ENCODE peak calls at places on chromosomes 6 and 20, in four cellular contexts. H is pancreas, I is nephron progenitor cell, A is lower lobe of right lung. T is an unnamed sample.

GRCh38 chr6:143157146-143157545 is 96.5 kb downstream of the AIG1 start:
- DNase-seq in H (no peak), I (no peak), A (no peak), T (peak; percentile 19)

GRCh38 chr6:131894735-131895424 is 56.3 kb downstream of the CCN2 start:
- DNase-seq in H (no peak), I (no peak), A (no peak), T (peak; percentile 56)

GRCh38 chr6:43951063-43951755 is 176.0 kb downstream of the MRPL14 start:
- DNase-seq in H (peak; percentile 79), I (peak; percentile 77), A (peak; percentile 67), T (peak; percentile 72)

GRCh38 chr20:38278150-38278549 is 17.6 kb upstream of the KIAA1755 start:
- DNase-seq in H (no peak), I (no peak), A (no peak), T (peak; percentile 100)

GRCh38 chr20:45341939-45342862 is 6.0 kb downstream of the SDC4 start:
- DNase-seq in H (peak; percentile 80), I (peak; percentile 48), A (peak; percentile 74), T (peak; percentile 75)

GRCh38 chr6:4313044-4313686 is 177.8 kb upstream of the ECI2 start:
- DNase-seq in H (peak; percentile 51), I (no peak), A (no peak), T (peak; percentile 74)

GRCh38 chr6:25883991-25884390 is 9.9 kb upstream of the SLC17A3 start:
- DNase-seq in H (no peak), I (no peak), A (no peak), T (no peak)

GRCh38 chr6:16802071-16802470 is 40.8 kb upstream of the ATXN1 start:
- DNase-seq in H (no peak), I (no peak), A (no peak), T (no peak)

GRCh38 chr20:59365611-59366284 is 65.3 kb downstream of the EDN3 start:
- DNase-seq in H (no peak), I (no peak), A (no peak), T (peak; percentile 100)

GRCh38 chr6:23137596-23137995 is 568.2 kb downstream of the HDGFL1 start:
- DNase-seq in H (no peak), I (no peak), A (no peak), T (no peak)

GRCh38 chr6:112827793-112828192 is 480.7 kb downstream of the RFPL4B start:
- DNase-seq in H (no peak), I (no peak), A (no peak), T (no peak)

GRCh38 chr6:21981235-21981833 is 315.5 kb downstream of the PRL start:
- DNase-seq in H (no peak), I (no peak), A (no peak), T (no peak)

GRCh38 chr6:24883618-24884017 is 52.1 kb downstream of the RIPOR2 start:
- DNase-seq in H (no peak), I (no peak), A (no peak), T (peak; percentile 42)

GRCh38 chr6:36118550-36119107 is 11.7 kb upstream of the MAPK13 start:
- DNase-seq in H (no peak), I (no peak), A (peak; percentile 67), T (no peak)

GRCh38 chr20:3727333-3728035 is 5.0 kb upstream of the HSPA12B start:
- DNase-seq in H (no peak), I (no peak), A (no peak), T (peak; percentile 28)

GRCh38 chr20:258963-259362 is 1.4 kb downstream of the DEFB132 start:
- DNase-seq in H (no peak), I (no peak), A (no peak), T (peak; percentile 31)

GRCh38 chr6:168985705-168986104 is 267.9 kb downstream of the THBS2 start:
- DNase-seq in H (no peak), I (no peak), A (no peak), T (no peak)

GRCh38 chr6:69162811-69163210 is 527.7 kb downstream of the ADGRB3 start:
- DNase-seq in H (no peak), I (no peak), A (no peak), T (no peak)

GRCh38 chr20:8790442-8791074 is 278.3 kb upstream of the PLCB4 start:
- DNase-seq in H (peak; percentile 46), I (peak; percentile 39), A (no peak), T (peak; percentile 63)

GRCh38 chr20:24672886-24673677 is 203.7 kb downstream of the SYNDIG1 start:
- DNase-seq in H (no peak), I (no peak), A (no peak), T (peak; percentile 24)

GRCh38 chr6:7108964-7109836 is 1.4 kb downstream of the RREB1 start:
- DNase-seq in H (peak; percentile 48), I (peak; percentile 55), A (peak; percentile 62), T (peak; percentile 46)

GRCh38 chr20:48238781-48239180 is 453.5 kb upstream of the SULF2 start:
- DNase-seq in H (no peak), I (no peak), A (no peak), T (no peak)

GRCh38 chr6:20129290-20130088 is 82.8 kb downstream of the MBOAT1 start:
- DNase-seq in H (no peak), I (no peak), A (no peak), T (no peak)

GRCh38 chr20:46438156-46438750 is 31.8 kb upstream of the ELMO2 start:
- DNase-seq in H (peak; percentile 20), I (no peak), A (no peak), T (peak; percentile 82)

GRCh38 chr6:72140795-72141194 is 254.4 kb downstream of the RIMS1 start:
- DNase-seq in H (no peak), I (no peak), A (no peak), T (no peak)

GRCh38 chr6:151763938-151764680 is 43.4 kb upstream of the ESR1 start:
- DNase-seq in H (peak; percentile 91), I (peak; percentile 83), A (peak; percentile 95), T (peak; percentile 33)

GRCh38 chr6:142760152-142760551 is 184.8 kb downstream of the HIVEP2 start:
- DNase-seq in H (no peak), I (no peak), A (no peak), T (no peak)

GRCh38 chr6:5248302-5249098 is 12.2 kb downstream of the LYRM4 start:
- DNase-seq in H (no peak), I (no peak), A (no peak), T (no peak)

T was measured in SJCRH30.